ENCODE peak calls at places on chromosome 21, in ten cellular contexts. Q is suprapubic skin, O is endothelial cell of umbilical vein, J is upper lobe of left lung, B is body of pancreas, E is uterus, G is IMR-90, V is transverse colon, C is GM12891, P is NB4. T is an unnamed sample.

GRCh38 chr21:21200103-21200938 is 202.1 kb downstream of the NCAM2 start:
- DNase-seq in G (peak), V (peak), O (peak), P (no peak), Q (no peak), C (no peak), J (no peak), B (peak), E (peak), T (peak)

GRCh38 chr21:17003763-17004373 is 509.0 kb upstream of the CXADR start:
- DNase-seq in V (no peak), P (no peak), J (no peak), O (peak), B (no peak), Q (no peak), G (peak), C (no peak), E (no peak), T (no peak)

GRCh38 chr21:41865002-41865777 is 14.0 kb downstream of the PRDM15 start:
- DNase-seq in V (peak), C (no peak), E (no peak), P (no peak), B (no peak), G (no peak), Q (no peak), O (no peak), J (no peak), T (no peak)

GRCh38 chr21:41243107-41243506 is 73.5 kb upstream of the FAM3B start:
- DNase-seq in V (no peak), J (no peak), E (no peak), G (no peak), P (no peak), O (no peak), C (no peak), B (no peak), Q (no peak), T (no peak)

GRCh38 chr21:15182731-15183130 is 117.9 kb upstream of the NRIP1 start:
- DNase-seq in O (no peak), J (no peak), E (no peak), P (no peak), B (no peak), G (no peak), V (no peak), C (no peak), Q (no peak), T (no peak)

GRCh38 chr21:28186604-28187003 is 806.1 kb downstream of the LTN1 start:
- DNase-seq in O (no peak), E (no peak), B (no peak), V (no peak), G (no peak), Q (no peak), C (no peak), J (no peak), P (no peak), T (no peak)

GRCh38 chr21:28247454-28248020 is 745.1 kb downstream of the LTN1 start:
- DNase-seq in P (no peak), O (no peak), Q (no peak), E (no peak), J (no peak), C (no peak), V (no peak), B (no peak), G (no peak), T (no peak)

GRCh38 chr21:29649370-29649963 is 290.3 kb downstream of the GRIK1 start:
- DNase-seq in G (no peak), C (no peak), E (no peak), B (no peak), Q (no peak), P (peak), J (no peak), O (no peak), V (no peak), T (no peak)

GRCh38 chr21:31352841-31353240 is 8.8 kb upstream of the TIAM1 start:
- DNase-seq in J (no peak), G (no peak), P (no peak), O (no peak), Q (no peak), E (no peak), V (no peak), B (no peak), C (no peak), T (no peak)

GRCh38 chr21:28235169-28235892 is 757.3 kb downstream of the LTN1 start:
- DNase-seq in P (peak), B (no peak), O (peak), J (no peak), V (no peak), G (no peak), E (no peak), Q (no peak), C (no peak), T (no peak)

GRCh38 chr21:31283025-31283424 is 61.0 kb downstream of the TIAM1 start:
- DNase-seq in E (no peak), J (no peak), V (no peak), O (no peak), B (no peak), C (no peak), G (no peak), Q (no peak), P (no peak), T (no peak)

GRCh38 chr21:22885079-22885478 is 1886.9 kb downstream of the NCAM2 start:
- DNase-seq in B (no peak), J (no peak), V (no peak), C (no peak), Q (no peak), G (no peak), O (no peak), P (no peak), E (no peak), T (no peak)

DNA sequence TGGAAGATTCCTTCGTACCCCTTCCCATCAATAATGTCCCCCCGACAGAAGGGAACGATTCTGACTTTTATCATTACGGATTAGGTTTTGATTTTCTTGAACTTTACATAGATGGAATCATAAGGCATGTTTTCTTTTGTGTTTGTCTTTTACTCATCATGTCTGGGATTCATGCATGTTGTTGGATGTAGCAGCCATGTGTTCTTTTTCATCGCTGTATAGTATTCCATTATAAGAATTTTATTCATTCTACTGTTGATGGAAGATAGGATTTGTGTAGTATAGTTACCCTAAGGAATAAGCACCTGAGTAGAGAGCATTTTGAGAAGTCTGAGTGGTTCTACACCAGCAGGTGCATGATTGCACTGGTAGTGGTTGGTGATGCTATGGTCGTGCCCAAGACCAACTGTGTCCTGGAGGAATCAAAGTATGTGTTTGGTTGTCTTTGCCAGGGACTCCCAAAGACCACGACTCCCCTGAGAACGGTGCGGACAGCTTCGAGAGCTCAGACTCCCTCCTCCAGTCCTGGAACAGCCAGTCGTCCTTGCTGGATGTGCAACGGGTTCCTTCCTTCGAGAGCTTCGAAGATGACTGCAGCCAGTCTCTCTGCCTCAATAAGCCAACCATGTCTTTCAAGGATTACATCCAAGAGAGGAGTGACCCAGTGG is 13.5 kb downstream of the ETS2 start:
- DNase-seq in J (no peak), Q (no peak), E (no peak), C (no peak), G (no peak), P (no peak), V (no peak), O (no peak), B (no peak), T (no peak)
- TF ChIP-seq POLR2A in J (no peak), Q (no peak), E (no peak), C (no peak), G (no peak), P (no peak), V (no peak), O (no peak), B (no peak), T (no peak)

DNA sequence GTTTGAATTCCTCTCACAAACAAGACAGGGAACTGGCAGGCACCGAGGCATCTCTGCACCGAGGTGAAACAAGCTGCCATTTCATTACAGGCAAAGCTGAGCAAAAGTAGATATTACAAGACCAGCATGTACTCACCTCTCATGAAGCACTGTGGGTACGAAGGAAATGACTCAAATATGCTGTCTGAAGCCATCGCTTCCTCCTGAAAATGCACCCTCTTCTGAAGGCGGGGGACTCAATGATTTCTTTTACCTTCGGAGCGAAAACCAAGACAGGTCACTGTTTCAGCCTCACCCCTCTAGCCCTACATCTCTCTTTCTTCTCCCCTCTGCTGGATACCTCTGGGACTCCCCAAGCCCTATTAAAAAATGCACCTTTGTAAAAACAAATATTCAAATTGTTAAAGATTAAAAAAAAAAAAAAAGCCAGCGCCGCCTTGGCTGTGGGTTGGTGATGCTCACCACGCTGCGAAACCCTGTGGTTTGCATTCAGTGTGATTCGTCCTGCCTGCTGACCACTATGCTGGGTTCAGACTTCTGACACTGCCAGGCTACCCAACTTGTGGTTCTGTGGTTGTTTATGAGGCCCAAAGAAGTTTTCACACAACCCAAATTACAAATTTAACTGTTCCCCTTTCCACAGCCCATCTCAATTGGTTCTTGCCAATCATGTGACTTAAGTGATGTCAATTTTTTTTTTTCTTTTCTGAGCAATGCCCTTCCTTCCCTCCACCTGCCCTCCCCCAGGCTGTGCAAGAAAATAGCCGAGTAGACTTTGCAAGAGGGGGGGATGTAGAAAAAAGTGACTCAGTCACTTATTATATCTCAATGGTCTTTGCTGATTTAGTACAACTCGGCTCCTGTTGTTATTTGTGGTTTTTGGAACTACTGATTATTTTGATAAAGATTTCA is at the start of gene RUNX1:
- DNase-seq in J (no peak), V (peak), E (no peak), C (peak), G (peak), P (peak), O (peak), Q (no peak), B (peak), T (peak)
- TF ChIP-seq POLR2A in J (no peak), V (peak), E (no peak), C (peak), G (no peak), P (peak), O (no peak), Q (no peak), B (peak), T (no peak)

GRCh38 chr21:43827015-43827611 is 37.7 kb downstream of the RRP1 start:
- DNase-seq in O (no peak), J (no peak), V (no peak), G (peak), P (no peak), C (no peak), B (no peak), E (no peak), Q (no peak), T (peak)
- TF ChIP-seq POLR2A in O (no peak), J (no peak), V (no peak), G (no peak), P (no peak), C (no peak), B (no peak), E (no peak), Q (no peak), T (peak)

GRCh38 chr21:45455321-45456013 is 50.5 kb downstream of the COL18A1 start:
- DNase-seq in P (peak), Q (no peak), J (peak), V (no peak), O (no peak), E (no peak), G (peak), C (no peak), B (peak), T (no peak)
- TF ChIP-seq POLR2A in P (no peak), Q (no peak), J (no peak), V (no peak), O (no peak), E (no peak), G (no peak), C (no peak), B (no peak), T (no peak)

GRCh38 chr21:38925923-38926322 is 120.2 kb downstream of the ETS2 start:
- DNase-seq in G (peak), J (no peak), B (peak), V (peak), E (peak), P (no peak), O (peak), Q (no peak), C (no peak), T (peak)
- TF ChIP-seq POLR2A in G (no peak), J (no peak), B (no peak), V (no peak), E (no peak), P (no peak), O (no peak), Q (no peak), C (no peak), T (peak)

GRCh38 chr21:32411366-32412161 is 942 bp upstream of the EVA1C start:
- DNase-seq in Q (peak), G (peak), J (peak), V (peak), C (no peak), P (no peak), O (peak), B (peak), E (peak), T (peak)
- TF ChIP-seq POLR2A in Q (peak), G (peak), J (peak), V (peak), C (no peak), P (no peak), O (peak), B (peak), E (peak), T (peak)

GRCh38 chr21:25735221-25735894 is 586 bp downstream of the GABPA start:
- DNase-seq in C (peak), B (peak), Q (peak), P (peak), V (peak), O (peak), G (peak), J (peak), E (peak), T (peak)
- TF ChIP-seq POLR2A in C (no peak), B (no peak), Q (no peak), P (no peak), V (no peak), O (no peak), G (peak), J (peak), E (no peak), T (peak)

GRCh38 chr21:34886554-34887385 is 162.3 kb downstream of the RUNX1 start:
- DNase-seq in P (peak), O (peak), E (no peak), C (no peak), B (peak), G (no peak), V (peak), Q (no peak), J (peak), T (peak)
- TF ChIP-seq POLR2A in P (no peak), O (no peak), E (no peak), C (peak), B (peak), G (peak), V (peak), Q (no peak), J (no peak), T (no peak)

T was measured in gastrocnemius medialis.